ENCODE peak calls at places on chromosomes 12 and 14, in four cellular contexts. H is AG09319, T is osteocyte, J is Panc1. E is an unnamed sample.

GRCh38 chr12:46964496-46965098 is 114.8 kb upstream of the PCED1B start:
- DNase-seq in H (peak), J (no peak), T (no peak), E (no peak)

GRCh38 chr12:101824831-101825230 is 5.9 kb downstream of the GNPTAB start:
- DNase-seq in J (no peak), T (no peak), H (no peak), E (no peak)

GRCh38 chr12:1797011-1797901 is 23.1 kb upstream of the LRTM2 start:
- DNase-seq in H (no peak), T (peak), J (no peak), E (no peak)

GRCh38 chr14:54650331-54651017 is 83.5 kb downstream of the SAMD4A start:
- DNase-seq in J (no peak), T (no peak), H (no peak), E (no peak)

GRCh38 chr14:21098892-21099595 is 589 bp upstream of the ZNF219 start:
- DNase-seq in T (no peak), H (no peak), J (no peak), E (no peak)

GRCh38 chr12:6532927-6533652 is 1.2 kb upstream of the GAPDH start:
- DNase-seq in J (no peak), T (peak), H (no peak), E (no peak)

GRCh38 chr12:120528861-120529525 is at the start of gene COQ5:
- DNase-seq in H (no peak), J (no peak), T (peak), E (peak)

GRCh38 chr14:52351561-52352491 is 37.7 kb downstream of the PTGER2 start:
- DNase-seq in T (no peak), J (no peak), H (no peak), E (no peak)

GRCh38 chr12:123223241-123223668 is 9.7 kb downstream of the MPHOSPH9 start:
- DNase-seq in J (no peak), T (no peak), H (no peak), E (no peak)

GRCh38 chr14:53273671-53274072 is 120.5 kb upstream of the DDHD1 start:
- DNase-seq in T (no peak), H (no peak), J (no peak), E (no peak)

GRCh38 chr14:52755607-52756316 is 25.8 kb downstream of the STYX start:
- DNase-seq in J (no peak), H (no peak), T (no peak), E (no peak)

GRCh38 chr12:4281173-4281654 is 7.7 kb downstream of the CCND2 start:
- DNase-seq in T (no peak), H (no peak), J (no peak), E (no peak)

GRCh38 chr14:38107216-38107631 is 100.5 kb upstream of the SSTR1 start:
- DNase-seq in T (no peak), J (no peak), H (no peak), E (no peak)

GRCh38 chr12:99278899-99279298 is 368.7 kb upstream of the GARIN6 start:
- DNase-seq in J (no peak), H (no peak), T (no peak), E (no peak)

GRCh38 chr12:22648668-22649067 is 23.7 kb downstream of the ETNK1 start:
- DNase-seq in T (no peak), H (no peak), J (no peak), E (no peak)

GRCh38 chr14:36300337-36300736 is 20.1 kb downstream of the MBIP start:
- DNase-seq in J (no peak), T (no peak), H (no peak), E (no peak)

GRCh38 chr14:70871863-70872677 is 35.2 kb upstream of the PCNX1 start:
- DNase-seq in J (no peak), H (no peak), T (no peak), E (no peak)

GRCh38 chr14:21978184-21978998 is 304.8 kb upstream of the OR4E1 start:
- DNase-seq in H (no peak), J (peak), T (no peak), E (no peak)

GRCh38 chr14:91154851-91155625 is 41.2 kb downstream of the DGLUCY start:
- DNase-seq in T (no peak), J (no peak), H (no peak), E (no peak)

GRCh38 chr14:91158091-91158790 is 44.4 kb downstream of the DGLUCY start:
- DNase-seq in T (no peak), J (no peak), H (no peak), E (no peak)

GRCh38 chr14:91153360-91153759 is 39.5 kb downstream of the DGLUCY start:
- DNase-seq in H (no peak), J (no peak), T (no peak), E (no peak)

GRCh38 chr14:91152499-91152898 is 38.6 kb downstream of the DGLUCY start:
- DNase-seq in J (no peak), T (no peak), H (no peak), E (no peak)

DNA sequence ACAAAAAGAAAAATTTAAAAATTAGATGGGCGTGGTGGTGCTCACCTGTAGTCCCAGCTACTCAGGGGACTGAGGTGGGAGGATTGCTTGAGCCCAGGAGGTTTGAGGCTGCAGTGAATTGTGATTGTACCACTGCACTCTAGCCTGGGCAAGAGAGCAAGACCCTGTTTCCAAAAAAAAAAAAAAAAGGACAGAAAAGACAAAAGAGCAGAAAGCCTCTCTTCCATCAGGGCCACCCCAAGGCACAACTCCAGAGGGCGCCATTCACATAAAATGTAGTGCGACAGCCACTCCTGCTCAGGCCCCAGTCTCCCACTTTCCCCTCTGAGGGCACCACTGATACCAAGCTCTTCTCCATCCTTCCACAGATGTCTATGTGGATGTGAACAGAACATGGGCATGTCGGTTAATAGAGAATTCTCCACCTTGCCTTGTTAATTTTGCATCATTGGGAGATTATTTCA is 41.8 kb downstream of the DGLUCY start:
- DNase-seq in H (no peak), T (no peak), J (no peak), E (no peak)
- TF ChIP-seq CTCF in H (no peak), T (no peak), J (no peak), E (peak)

DNA sequence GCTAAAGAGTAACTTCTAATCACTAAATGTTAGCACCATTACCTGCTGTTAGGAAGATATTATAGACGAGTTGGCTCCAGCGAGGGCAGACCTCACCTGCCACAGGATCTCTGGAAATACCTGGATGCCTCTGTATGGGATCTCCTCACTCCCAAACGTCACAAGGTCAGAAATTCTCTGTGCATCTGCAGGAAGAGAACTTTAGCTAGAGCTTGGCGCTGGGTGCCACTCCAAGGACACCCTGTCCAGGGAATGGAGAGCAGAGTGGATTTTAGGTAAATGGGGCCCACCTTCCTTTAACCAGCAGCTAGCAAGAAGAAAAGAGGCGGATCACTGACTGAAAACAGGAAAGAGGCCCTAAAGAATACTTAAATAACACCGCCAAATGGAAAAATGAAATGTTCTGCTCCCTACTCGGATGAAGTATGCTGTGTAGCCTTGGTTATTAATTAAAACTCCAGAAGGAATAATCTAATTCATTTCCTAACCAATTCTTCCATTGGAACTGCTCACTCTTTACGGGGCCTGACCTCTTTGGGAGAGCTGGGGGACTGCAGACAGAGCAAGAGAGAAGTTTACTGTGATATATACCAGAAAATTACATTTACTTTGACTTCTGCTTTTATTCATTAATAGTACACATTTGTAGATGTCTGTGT is 4.2 kb upstream of the FOXG1 start:
- DNase-seq in J (no peak), H (no peak), T (no peak), E (no peak)
- TF ChIP-seq CTCF in J (no peak), H (no peak), T (no peak), E (no peak)

GRCh38 chr12:64077922-64078321 is 144.2 kb downstream of the KICS2 start:
- DNase-seq in H (no peak), J (no peak), T (no peak), E (no peak)
- TF ChIP-seq CTCF in H (peak), J (peak), T (peak), E (no peak)

DNA sequence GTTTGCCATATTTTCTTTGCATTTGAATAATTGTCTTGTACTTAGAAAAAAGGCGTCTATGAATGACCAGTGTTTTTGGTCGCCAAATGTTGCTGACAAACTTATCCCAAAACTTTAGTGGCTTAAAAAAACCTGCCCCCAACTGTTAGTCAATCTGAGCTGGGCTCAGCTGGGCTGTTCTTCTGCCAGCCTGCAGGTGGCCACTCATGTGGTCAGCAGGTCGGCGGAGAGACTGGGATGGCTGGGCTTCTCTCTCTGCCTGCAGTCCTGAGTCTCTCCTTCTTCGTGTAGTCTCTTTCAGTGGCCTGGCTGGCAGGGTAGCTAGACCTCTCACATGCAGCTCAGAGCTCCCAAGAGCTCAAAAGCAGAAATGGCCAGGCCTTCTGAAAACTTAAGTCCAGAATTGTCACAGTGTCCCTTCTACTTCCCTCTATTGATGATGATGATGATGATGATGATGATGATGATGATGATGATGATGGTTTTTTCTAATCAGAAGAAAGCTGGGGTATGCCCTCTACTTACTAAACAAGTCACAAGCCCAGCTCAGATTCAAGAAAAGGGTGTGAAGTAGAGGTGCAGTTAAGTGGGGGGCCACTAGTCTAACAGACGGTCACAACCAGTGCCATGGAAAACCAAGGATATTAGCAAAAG is 87.9 kb downstream of the PTPN11 start:
- DNase-seq in H (no peak), T (no peak), J (no peak), E (no peak)
- TF ChIP-seq CTCF in H (no peak), T (no peak), J (no peak), E (no peak)

DNA sequence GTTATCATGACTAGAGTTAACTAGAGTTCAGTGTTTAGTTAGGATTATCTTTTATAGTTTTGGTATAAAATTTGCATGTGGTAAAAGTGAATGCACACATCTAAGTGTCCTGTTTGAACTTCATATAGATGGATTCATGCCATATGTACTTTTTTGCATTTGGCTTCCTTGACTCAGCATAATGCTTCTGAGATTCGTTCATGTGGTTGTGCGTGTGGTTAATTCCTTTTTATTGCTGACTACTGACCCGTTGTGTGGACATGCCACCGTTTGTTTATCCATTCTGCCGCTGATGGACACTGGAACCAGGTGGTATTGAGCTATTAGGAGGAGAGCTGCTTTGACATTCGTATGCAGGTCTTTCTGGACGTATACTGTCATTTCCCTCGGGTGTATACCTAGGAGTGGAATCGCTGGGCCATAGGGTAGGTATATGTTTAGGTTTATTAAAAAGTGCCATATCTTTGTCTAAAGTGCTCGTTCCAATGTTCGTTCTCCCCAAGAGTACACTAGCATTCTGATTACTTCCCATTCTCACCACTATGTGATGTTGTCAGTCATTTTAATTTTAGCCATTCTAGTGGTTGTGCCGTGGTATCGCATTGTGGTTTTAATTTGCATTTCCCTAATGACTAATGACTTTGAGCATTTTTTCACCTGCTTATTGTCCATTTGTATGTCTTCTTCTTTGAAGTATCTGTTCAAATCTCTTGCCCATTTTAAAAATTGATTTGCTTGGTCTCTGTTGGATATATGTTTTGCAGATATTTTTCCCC is 37.7 kb downstream of the RIN3 start:
- DNase-seq in H (no peak), J (no peak), T (no peak), E (no peak)
- TF ChIP-seq CTCF in H (no peak), J (no peak), T (no peak), E (no peak)

DNA sequence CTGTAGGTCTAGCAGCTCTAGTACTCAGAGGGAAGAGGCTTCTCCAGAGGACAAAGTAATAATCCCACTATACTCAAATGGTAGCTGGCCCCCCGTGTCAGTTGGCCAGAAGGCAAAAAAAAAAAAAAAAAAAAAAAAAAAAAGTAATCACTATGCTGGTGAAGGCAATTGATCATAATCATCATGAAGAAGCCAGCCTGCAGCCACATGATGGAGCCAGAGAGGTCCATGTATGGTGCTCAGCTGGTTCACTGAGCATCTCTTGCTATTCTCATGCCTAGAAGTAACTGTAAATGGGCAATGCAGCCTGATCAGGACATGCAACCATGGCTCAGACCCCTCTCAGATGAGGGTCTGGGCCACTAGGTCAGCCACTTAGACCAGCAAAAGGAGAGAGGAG is 378.8 kb downstream of the MED13L start:
- DNase-seq in T (no peak), H (no peak), J (no peak), E (no peak)
- TF ChIP-seq CTCF in T (no peak), H (no peak), J (peak), E (no peak)

E was measured in D721Med.